ENCODE peak calls at places on chromosomes 4 and X, in nine cellular contexts. One of them, this sample, is unnamed.

GRCh38 chr4:170990989-170991589 is 822.1 kb upstream of the GALNTL6 start:
- DNase-seq in iPS-NIHi11: peak
- DNase-seq in ureter: no peak
- DNase-seq in stimulated activated CD4-positive, alpha-beta T cell treated with anti-CD3 and anti-CD28 coated beads, Interleukin-1b, Interleukin-23, amount 100 ng/mL, for 1 hour: no peak
- DNase-seq in C1 segment of cervical spinal cord: no peak
- DNase-seq in NCI-H1105: no peak
- DNase-seq in ACHN: peak
- DNase-seq in AG10803: no peak
- DNase-seq in kidney glomerular epithelial cell: peak
- DNase-seq in this sample: no peak

GRCh38 chr4:80302616-80303223 is 32.8 kb upstream of the CFAP299 start:
- DNase-seq in iPS-NIHi11: no peak
- DNase-seq in ureter: no peak
- DNase-seq in stimulated activated CD4-positive, alpha-beta T cell treated with anti-CD3 and anti-CD28 coated beads, Interleukin-1b, Interleukin-23, amount 100 ng/mL, for 1 hour: no peak
- DNase-seq in C1 segment of cervical spinal cord: no peak
- DNase-seq in NCI-H1105: no peak
- DNase-seq in ACHN: no peak
- DNase-seq in AG10803: no peak
- DNase-seq in kidney glomerular epithelial cell: no peak
- DNase-seq in this sample: no peak

GRCh38 chr4:170259631-170260153 is 169.9 kb upstream of the AADAT start:
- DNase-seq in iPS-NIHi11: peak
- DNase-seq in ureter: peak
- DNase-seq in stimulated activated CD4-positive, alpha-beta T cell treated with anti-CD3 and anti-CD28 coated beads, Interleukin-1b, Interleukin-23, amount 100 ng/mL, for 1 hour: no peak
- DNase-seq in C1 segment of cervical spinal cord: peak
- DNase-seq in NCI-H1105: peak
- DNase-seq in ACHN: peak
- DNase-seq in AG10803: peak
- DNase-seq in kidney glomerular epithelial cell: peak
- DNase-seq in this sample: peak

GRCh38 chr4:186725422-186726149 is 1.9 kb upstream of the FAT1 start:
- DNase-seq in iPS-NIHi11: peak
- DNase-seq in ureter: peak
- DNase-seq in stimulated activated CD4-positive, alpha-beta T cell treated with anti-CD3 and anti-CD28 coated beads, Interleukin-1b, Interleukin-23, amount 100 ng/mL, for 1 hour: no peak
- DNase-seq in C1 segment of cervical spinal cord: peak
- DNase-seq in NCI-H1105: peak
- DNase-seq in ACHN: peak
- DNase-seq in AG10803: peak
- DNase-seq in kidney glomerular epithelial cell: peak
- DNase-seq in this sample: peak

GRCh38 chrX:131288738-131289511 is at the start of gene IGSF1:
- DNase-seq in iPS-NIHi11: peak
- DNase-seq in ureter: no peak
- DNase-seq in stimulated activated CD4-positive, alpha-beta T cell treated with anti-CD3 and anti-CD28 coated beads, Interleukin-1b, Interleukin-23, amount 100 ng/mL, for 1 hour: no peak
- DNase-seq in C1 segment of cervical spinal cord: no peak
- DNase-seq in NCI-H1105: peak
- DNase-seq in ACHN: peak
- DNase-seq in AG10803: peak
- DNase-seq in kidney glomerular epithelial cell: no peak
- DNase-seq in this sample: peak

GRCh38 chr4:140162596-140162995 is 8.6 kb upstream of the MAML3 start:
- DNase-seq in iPS-NIHi11: no peak
- DNase-seq in ureter: no peak
- DNase-seq in stimulated activated CD4-positive, alpha-beta T cell treated with anti-CD3 and anti-CD28 coated beads, Interleukin-1b, Interleukin-23, amount 100 ng/mL, for 1 hour: no peak
- DNase-seq in C1 segment of cervical spinal cord: no peak
- DNase-seq in NCI-H1105: no peak
- DNase-seq in ACHN: no peak
- DNase-seq in AG10803: no peak
- DNase-seq in kidney glomerular epithelial cell: no peak
- DNase-seq in this sample: no peak

GRCh38 chr4:177391287-177391686 is 51.0 kb downstream of the AGA start:
- DNase-seq in iPS-NIHi11: no peak
- DNase-seq in ureter: no peak
- DNase-seq in stimulated activated CD4-positive, alpha-beta T cell treated with anti-CD3 and anti-CD28 coated beads, Interleukin-1b, Interleukin-23, amount 100 ng/mL, for 1 hour: no peak
- DNase-seq in C1 segment of cervical spinal cord: no peak
- DNase-seq in NCI-H1105: no peak
- DNase-seq in ACHN: no peak
- DNase-seq in AG10803: no peak
- DNase-seq in kidney glomerular epithelial cell: no peak
- DNase-seq in this sample: no peak

GRCh38 chr4:170025523-170026252 is 507 bp downstream of the MFAP3L start:
- DNase-seq in iPS-NIHi11: no peak
- DNase-seq in ureter: no peak
- DNase-seq in stimulated activated CD4-positive, alpha-beta T cell treated with anti-CD3 and anti-CD28 coated beads, Interleukin-1b, Interleukin-23, amount 100 ng/mL, for 1 hour: no peak
- DNase-seq in C1 segment of cervical spinal cord: peak
- DNase-seq in NCI-H1105: no peak
- DNase-seq in ACHN: peak
- DNase-seq in AG10803: peak
- DNase-seq in kidney glomerular epithelial cell: no peak
- DNase-seq in this sample: peak

GRCh38 chr4:98663226-98664006 is 5.0 kb upstream of the TSPAN5 start:
- DNase-seq in iPS-NIHi11: no peak
- DNase-seq in ureter: no peak
- DNase-seq in stimulated activated CD4-positive, alpha-beta T cell treated with anti-CD3 and anti-CD28 coated beads, Interleukin-1b, Interleukin-23, amount 100 ng/mL, for 1 hour: no peak
- DNase-seq in C1 segment of cervical spinal cord: no peak
- DNase-seq in NCI-H1105: no peak
- DNase-seq in ACHN: no peak
- DNase-seq in AG10803: no peak
- DNase-seq in kidney glomerular epithelial cell: no peak
- DNase-seq in this sample: no peak

GRCh38 chr4:37802068-37802666 is 24.3 kb upstream of the PGM2 start:
- DNase-seq in iPS-NIHi11: peak
- DNase-seq in ureter: peak
- DNase-seq in stimulated activated CD4-positive, alpha-beta T cell treated with anti-CD3 and anti-CD28 coated beads, Interleukin-1b, Interleukin-23, amount 100 ng/mL, for 1 hour: no peak
- DNase-seq in C1 segment of cervical spinal cord: no peak
- DNase-seq in NCI-H1105: no peak
- DNase-seq in ACHN: peak
- DNase-seq in AG10803: peak
- DNase-seq in kidney glomerular epithelial cell: peak
- DNase-seq in this sample: peak

GRCh38 chrX:34849371-34849770 is 93.2 kb upstream of the FAM47B start:
- DNase-seq in iPS-NIHi11: no peak
- DNase-seq in ureter: no peak
- DNase-seq in stimulated activated CD4-positive, alpha-beta T cell treated with anti-CD3 and anti-CD28 coated beads, Interleukin-1b, Interleukin-23, amount 100 ng/mL, for 1 hour: no peak
- DNase-seq in C1 segment of cervical spinal cord: no peak
- DNase-seq in NCI-H1105: no peak
- DNase-seq in ACHN: no peak
- DNase-seq in AG10803: peak
- DNase-seq in kidney glomerular epithelial cell: peak
- DNase-seq in this sample: no peak

GRCh38 chr4:149885896-149886295 is 70.3 kb upstream of the IQCM start:
- DNase-seq in iPS-NIHi11: no peak
- DNase-seq in ureter: no peak
- DNase-seq in stimulated activated CD4-positive, alpha-beta T cell treated with anti-CD3 and anti-CD28 coated beads, Interleukin-1b, Interleukin-23, amount 100 ng/mL, for 1 hour: no peak
- DNase-seq in C1 segment of cervical spinal cord: no peak
- DNase-seq in NCI-H1105: no peak
- DNase-seq in ACHN: no peak
- DNase-seq in AG10803: peak
- DNase-seq in kidney glomerular epithelial cell: peak
- DNase-seq in this sample: no peak

GRCh38 chr4:131091896-131092295 is 1995.9 kb downstream of the C4orf33 start:
- DNase-seq in iPS-NIHi11: peak
- DNase-seq in ureter: no peak
- DNase-seq in stimulated activated CD4-positive, alpha-beta T cell treated with anti-CD3 and anti-CD28 coated beads, Interleukin-1b, Interleukin-23, amount 100 ng/mL, for 1 hour: no peak
- DNase-seq in C1 segment of cervical spinal cord: no peak
- DNase-seq in NCI-H1105: no peak
- DNase-seq in ACHN: peak
- DNase-seq in AG10803: no peak
- DNase-seq in kidney glomerular epithelial cell: peak
- DNase-seq in this sample: no peak

GRCh38 chr4:105389167-105389566 is 84.7 kb downstream of the PPA2 start:
- DNase-seq in iPS-NIHi11: no peak
- DNase-seq in ureter: no peak
- DNase-seq in stimulated activated CD4-positive, alpha-beta T cell treated with anti-CD3 and anti-CD28 coated beads, Interleukin-1b, Interleukin-23, amount 100 ng/mL, for 1 hour: no peak
- DNase-seq in C1 segment of cervical spinal cord: no peak
- DNase-seq in NCI-H1105: no peak
- DNase-seq in ACHN: no peak
- DNase-seq in AG10803: peak
- DNase-seq in kidney glomerular epithelial cell: no peak
- DNase-seq in this sample: no peak

GRCh38 chr4:120636120-120636630 is 286.4 kb downstream of the PRDM5 start:
- DNase-seq in iPS-NIHi11: no peak
- DNase-seq in ureter: no peak
- DNase-seq in stimulated activated CD4-positive, alpha-beta T cell treated with anti-CD3 and anti-CD28 coated beads, Interleukin-1b, Interleukin-23, amount 100 ng/mL, for 1 hour: no peak
- DNase-seq in C1 segment of cervical spinal cord: no peak
- DNase-seq in NCI-H1105: no peak
- DNase-seq in ACHN: no peak
- DNase-seq in AG10803: no peak
- DNase-seq in kidney glomerular epithelial cell: no peak
- DNase-seq in this sample: no peak

GRCh38 chrX:80430826-80431501 is 10.7 kb downstream of the TENT5D start:
- DNase-seq in iPS-NIHi11: peak
- DNase-seq in ureter: no peak
- DNase-seq in stimulated activated CD4-positive, alpha-beta T cell treated with anti-CD3 and anti-CD28 coated beads, Interleukin-1b, Interleukin-23, amount 100 ng/mL, for 1 hour: no peak
- DNase-seq in C1 segment of cervical spinal cord: no peak
- DNase-seq in NCI-H1105: no peak
- DNase-seq in ACHN: peak
- DNase-seq in AG10803: no peak
- DNase-seq in kidney glomerular epithelial cell: no peak
- DNase-seq in this sample: no peak

GRCh38 chr4:177256950-177257349 is 52.7 kb upstream of the NEIL3 start:
- DNase-seq in iPS-NIHi11: no peak
- DNase-seq in ureter: no peak
- DNase-seq in stimulated activated CD4-positive, alpha-beta T cell treated with anti-CD3 and anti-CD28 coated beads, Interleukin-1b, Interleukin-23, amount 100 ng/mL, for 1 hour: no peak
- DNase-seq in C1 segment of cervical spinal cord: no peak
- DNase-seq in NCI-H1105: no peak
- DNase-seq in ACHN: no peak
- DNase-seq in AG10803: no peak
- DNase-seq in kidney glomerular epithelial cell: no peak
- DNase-seq in this sample: no peak

GRCh38 chr4:156442961-156443360 is 489.3 kb upstream of the CTSO start:
- DNase-seq in iPS-NIHi11: no peak
- DNase-seq in ureter: no peak
- DNase-seq in stimulated activated CD4-positive, alpha-beta T cell treated with anti-CD3 and anti-CD28 coated beads, Interleukin-1b, Interleukin-23, amount 100 ng/mL, for 1 hour: no peak
- DNase-seq in C1 segment of cervical spinal cord: no peak
- DNase-seq in NCI-H1105: no peak
- DNase-seq in ACHN: no peak
- DNase-seq in AG10803: peak
- DNase-seq in kidney glomerular epithelial cell: no peak
- DNase-seq in this sample: no peak

GRCh38 chr4:182916483-182917181 is 554 bp downstream of the DCTD start:
- DNase-seq in iPS-NIHi11: peak
- DNase-seq in ureter: peak
- DNase-seq in stimulated activated CD4-positive, alpha-beta T cell treated with anti-CD3 and anti-CD28 coated beads, Interleukin-1b, Interleukin-23, amount 100 ng/mL, for 1 hour: peak
- DNase-seq in C1 segment of cervical spinal cord: peak
- DNase-seq in NCI-H1105: no peak
- DNase-seq in ACHN: peak
- DNase-seq in AG10803: peak
- DNase-seq in kidney glomerular epithelial cell: peak
- DNase-seq in this sample: peak

GRCh38 chrX:30224541-30224940 is 5.9 kb upstream of the MAGEB3 start:
- DNase-seq in iPS-NIHi11: no peak
- DNase-seq in ureter: no peak
- DNase-seq in stimulated activated CD4-positive, alpha-beta T cell treated with anti-CD3 and anti-CD28 coated beads, Interleukin-1b, Interleukin-23, amount 100 ng/mL, for 1 hour: no peak
- DNase-seq in C1 segment of cervical spinal cord: no peak
- DNase-seq in NCI-H1105: no peak
- DNase-seq in ACHN: no peak
- DNase-seq in AG10803: no peak
- DNase-seq in kidney glomerular epithelial cell: no peak
- DNase-seq in this sample: no peak

GRCh38 chr4:124970011-124970410 is 257.5 kb upstream of the ANKRD50 start:
- DNase-seq in iPS-NIHi11: no peak
- DNase-seq in ureter: no peak
- DNase-seq in stimulated activated CD4-positive, alpha-beta T cell treated with anti-CD3 and anti-CD28 coated beads, Interleukin-1b, Interleukin-23, amount 100 ng/mL, for 1 hour: no peak
- DNase-seq in C1 segment of cervical spinal cord: no peak
- DNase-seq in NCI-H1105: no peak
- DNase-seq in ACHN: no peak
- DNase-seq in AG10803: peak
- DNase-seq in kidney glomerular epithelial cell: peak
- DNase-seq in this sample: no peak

GRCh38 chrX:67342138-67342537 is 201.7 kb upstream of the AR start:
- DNase-seq in iPS-NIHi11: no peak
- DNase-seq in ureter: no peak
- DNase-seq in stimulated activated CD4-positive, alpha-beta T cell treated with anti-CD3 and anti-CD28 coated beads, Interleukin-1b, Interleukin-23, amount 100 ng/mL, for 1 hour: no peak
- DNase-seq in C1 segment of cervical spinal cord: no peak
- DNase-seq in NCI-H1105: no peak
- DNase-seq in ACHN: no peak
- DNase-seq in AG10803: no peak
- DNase-seq in kidney glomerular epithelial cell: no peak
- DNase-seq in this sample: no peak

GRCh38 chr4:20618729-20619128 is 81.5 kb upstream of the PACRGL start:
- DNase-seq in iPS-NIHi11: no peak
- DNase-seq in ureter: no peak
- DNase-seq in stimulated activated CD4-positive, alpha-beta T cell treated with anti-CD3 and anti-CD28 coated beads, Interleukin-1b, Interleukin-23, amount 100 ng/mL, for 1 hour: no peak
- DNase-seq in C1 segment of cervical spinal cord: no peak
- DNase-seq in NCI-H1105: no peak
- DNase-seq in ACHN: no peak
- DNase-seq in AG10803: no peak
- DNase-seq in kidney glomerular epithelial cell: no peak
- DNase-seq in this sample: no peak

GRCh38 chr4:175273995-175274753 is 356.0 kb downstream of the ADAM29 start:
- DNase-seq in iPS-NIHi11: no peak
- DNase-seq in ureter: no peak
- DNase-seq in stimulated activated CD4-positive, alpha-beta T cell treated with anti-CD3 and anti-CD28 coated beads, Interleukin-1b, Interleukin-23, amount 100 ng/mL, for 1 hour: no peak
- DNase-seq in C1 segment of cervical spinal cord: no peak
- DNase-seq in NCI-H1105: no peak
- DNase-seq in ACHN: peak
- DNase-seq in AG10803: peak
- DNase-seq in kidney glomerular epithelial cell: peak
- DNase-seq in this sample: no peak

GRCh38 chr4:19375931-19376330 is 875.8 kb upstream of the SLIT2 start:
- DNase-seq in iPS-NIHi11: no peak
- DNase-seq in ureter: no peak
- DNase-seq in stimulated activated CD4-positive, alpha-beta T cell treated with anti-CD3 and anti-CD28 coated beads, Interleukin-1b, Interleukin-23, amount 100 ng/mL, for 1 hour: no peak
- DNase-seq in C1 segment of cervical spinal cord: no peak
- DNase-seq in NCI-H1105: no peak
- DNase-seq in ACHN: no peak
- DNase-seq in AG10803: peak
- DNase-seq in kidney glomerular epithelial cell: no peak
- DNase-seq in this sample: no peak

GRCh38 chr4:26765515-26765914 is 95.1 kb upstream of the STIM2 start:
- DNase-seq in iPS-NIHi11: no peak
- DNase-seq in ureter: no peak
- DNase-seq in stimulated activated CD4-positive, alpha-beta T cell treated with anti-CD3 and anti-CD28 coated beads, Interleukin-1b, Interleukin-23, amount 100 ng/mL, for 1 hour: no peak
- DNase-seq in C1 segment of cervical spinal cord: no peak
- DNase-seq in NCI-H1105: no peak
- DNase-seq in ACHN: no peak
- DNase-seq in AG10803: no peak
- DNase-seq in kidney glomerular epithelial cell: no peak
- DNase-seq in this sample: no peak

GRCh38 chr4:16031554-16032381 is 52.1 kb downstream of the PROM1 start:
- DNase-seq in iPS-NIHi11: no peak
- DNase-seq in ureter: no peak
- DNase-seq in stimulated activated CD4-positive, alpha-beta T cell treated with anti-CD3 and anti-CD28 coated beads, Interleukin-1b, Interleukin-23, amount 100 ng/mL, for 1 hour: no peak
- DNase-seq in C1 segment of cervical spinal cord: no peak
- DNase-seq in NCI-H1105: no peak
- DNase-seq in ACHN: no peak
- DNase-seq in AG10803: no peak
- DNase-seq in kidney glomerular epithelial cell: peak
- DNase-seq in this sample: no peak

GRCh38 chr4:113666386-113667114 is 95.0 kb downstream of the CAMK2D start:
- DNase-seq in iPS-NIHi11: no peak
- DNase-seq in ureter: no peak
- DNase-seq in stimulated activated CD4-positive, alpha-beta T cell treated with anti-CD3 and anti-CD28 coated beads, Interleukin-1b, Interleukin-23, amount 100 ng/mL, for 1 hour: no peak
- DNase-seq in C1 segment of cervical spinal cord: no peak
- DNase-seq in NCI-H1105: no peak
- DNase-seq in ACHN: no peak
- DNase-seq in AG10803: no peak
- DNase-seq in kidney glomerular epithelial cell: no peak
- DNase-seq in this sample: peak

GRCh38 chr4:99591757-99592156 is 17.1 kb downstream of the MTTP start:
- DNase-seq in iPS-NIHi11: no peak
- DNase-seq in ureter: no peak
- DNase-seq in stimulated activated CD4-positive, alpha-beta T cell treated with anti-CD3 and anti-CD28 coated beads, Interleukin-1b, Interleukin-23, amount 100 ng/mL, for 1 hour: no peak
- DNase-seq in C1 segment of cervical spinal cord: no peak
- DNase-seq in NCI-H1105: no peak
- DNase-seq in ACHN: no peak
- DNase-seq in AG10803: no peak
- DNase-seq in kidney glomerular epithelial cell: no peak
- DNase-seq in this sample: no peak

GRCh38 chr4:101152521-101152920 is 194.8 kb downstream of the PPP3CA start:
- DNase-seq in iPS-NIHi11: no peak
- DNase-seq in ureter: no peak
- DNase-seq in stimulated activated CD4-positive, alpha-beta T cell treated with anti-CD3 and anti-CD28 coated beads, Interleukin-1b, Interleukin-23, amount 100 ng/mL, for 1 hour: no peak
- DNase-seq in C1 segment of cervical spinal cord: no peak
- DNase-seq in NCI-H1105: no peak
- DNase-seq in ACHN: no peak
- DNase-seq in AG10803: no peak
- DNase-seq in kidney glomerular epithelial cell: no peak
- DNase-seq in this sample: no peak

GRCh38 chrX:103063918-103064434 is at the start of gene BEX1:
- DNase-seq in iPS-NIHi11: peak
- DNase-seq in ureter: no peak
- DNase-seq in stimulated activated CD4-positive, alpha-beta T cell treated with anti-CD3 and anti-CD28 coated beads, Interleukin-1b, Interleukin-23, amount 100 ng/mL, for 1 hour: no peak
- DNase-seq in C1 segment of cervical spinal cord: peak
- DNase-seq in NCI-H1105: peak
- DNase-seq in ACHN: peak
- DNase-seq in AG10803: peak
- DNase-seq in kidney glomerular epithelial cell: no peak
- DNase-seq in this sample: no peak